ENCODE peak calls at places on chromosomes 1 and 21, in seven cellular contexts. K is brain microvascular endothelial cell, H is kidney epithelial cell, X is OCI-LY7, V is sigmoid colon, R is stomach, A is pancreas. C is an unnamed sample. For H3K36me3, the result is how much of the 10 kb centered on the place peaks cover.

GRCh38 chr1:227939791-227940771 is 7.7 kb downstream of the WNT9A start:
- DNase-seq in X (no peak), A (no peak), K (no peak), H (no peak), R (peak), V (peak), C (no peak)

GRCh38 chr1:204520834-204521709 is 4.9 kb downstream of the MDM4 start:
- DNase-seq in A (no peak), R (no peak), X (peak), V (no peak), K (peak), H (peak), C (peak)

GRCh38 chr1:206604861-206605260 is 7.4 kb downstream of the EIF2D start:
- DNase-seq in X (no peak), K (no peak), H (no peak), A (no peak), R (no peak), V (no peak), C (no peak)

GRCh38 chr1:3330771-3331245 is 123.7 kb upstream of the ARHGEF16 start:
- DNase-seq in K (no peak), R (peak), X (no peak), V (no peak), H (no peak), A (no peak), C (no peak)

GRCh38 chr1:66283583-66284041 is 250.3 kb upstream of the SGIP1 start:
- DNase-seq in A (no peak), K (no peak), X (no peak), H (peak), R (no peak), V (no peak), C (peak)

GRCh38 chr1:152444045-152444444 is 30.0 kb upstream of the CRNN start:
- DNase-seq in A (peak), K (no peak), H (no peak), R (no peak), V (no peak), X (no peak), C (no peak)

GRCh38 chr1:28909198-28909597 is 5.2 kb upstream of the EPB41 start:
- DNase-seq in H (no peak), V (no peak), R (no peak), A (no peak), X (no peak), K (no peak), C (no peak)

GRCh38 chr1:179781962-179782361 is 38.9 kb downstream of the FAM163A start:
- DNase-seq in A (no peak), H (no peak), X (no peak), K (no peak), V (peak), R (peak), C (no peak)

GRCh38 chr1:36965301-36966159 is 68.8 kb downstream of the GRIK3 start:
- DNase-seq in K (no peak), A (no peak), X (no peak), R (no peak), H (no peak), V (no peak), C (no peak)

GRCh38 chr1:225468270-225469020 is 40.6 kb upstream of the LBR start:
- DNase-seq in X (no peak), R (no peak), A (no peak), H (no peak), V (peak), K (no peak), C (no peak)

GRCh38 chr1:211514030-211514754 is 22.2 kb upstream of the RD3 start:
- DNase-seq in V (peak), A (peak), X (peak), H (peak), K (peak), R (peak), C (peak)

GRCh38 chr1:222240536-222241181 is 307.2 kb downstream of the HHIPL2 start:
- DNase-seq in V (no peak), K (peak), X (no peak), R (no peak), H (peak), A (no peak), C (peak)

GRCh38 chr21:46227811-46228344 is 696 bp downstream of the LSS start:
- DNase-seq in R (no peak), H (no peak), V (peak), A (no peak), K (no peak), X (peak), C (peak)

GRCh38 chr1:87394462-87394861 is 65.8 kb downstream of the LMO4 start:
- DNase-seq in V (no peak), K (no peak), R (no peak), H (no peak), A (no peak), X (no peak), C (no peak)

GRCh38 chr1:236619398-236619797 is 15.1 kb upstream of the HEATR1 start:
- DNase-seq in R (no peak), K (no peak), A (no peak), V (no peak), X (no peak), H (no peak), C (no peak)

GRCh38 chr1:85464497-85465098 is 361 bp downstream of the DDAH1 start:
- DNase-seq in X (no peak), V (peak), R (peak), K (peak), A (peak), H (no peak), C (no peak)

GRCh38 chr1:213987876-213988638 is at the start of gene PROX1:
- DNase-seq in K (peak), R (peak), A (peak), X (no peak), H (peak), V (peak), C (peak)

GRCh38 chr1:36177589-36178463 is 21.9 kb downstream of the MAP7D1 start:
- DNase-seq in X (no peak), V (no peak), R (no peak), K (no peak), H (no peak), A (no peak), C (no peak)

GRCh38 chr21:44285547-44285992 is at the start of gene AIRE:
- DNase-seq in R (no peak), A (no peak), K (peak), V (no peak), X (no peak), H (no peak), C (no peak)

GRCh38 chr1:53308512-53308911 is 19.4 kb downstream of the LRP8 start:
- DNase-seq in R (no peak), V (no peak), K (no peak), H (no peak), A (no peak), X (no peak), C (no peak)

GRCh38 chr1:100396651-100397050 is 44.3 kb downstream of the CDC14A start:
- DNase-seq in A (no peak), V (no peak), X (no peak), K (no peak), H (no peak), R (no peak), C (no peak)

GRCh38 chr1:216464489-216464888 is 41.2 kb upstream of the USH2A start:
- DNase-seq in H (peak), A (no peak), K (peak), V (no peak), R (no peak), X (no peak), C (peak)

GRCh38 chr21:29372063-29372802 is 73.5 kb downstream of the BACH1 start:
- DNase-seq in X (peak), A (peak), K (peak), R (peak), V (peak), H (no peak), C (peak)

GRCh38 chr1:24392604-24392946 is 21.0 kb downstream of the STPG1 start:
- DNase-seq in A (no peak), K (no peak), X (no peak), R (no peak), H (no peak), V (no peak), C (no peak)

GRCh38 chr1:17189632-17190525 is 15.0 kb upstream of the PADI1 start:
- DNase-seq in V (peak), H (peak), R (peak), A (no peak), X (no peak), K (peak), C (peak)

GRCh38 chr1:156860639-156861423 is at the start of gene NTRK1:
- DNase-seq in R (peak), K (no peak), V (no peak), H (no peak), A (peak), X (peak), C (no peak)

GRCh38 chr21:39077816-39078215 is 105.4 kb downstream of the PSMG1 start:
- DNase-seq in X (no peak), H (no peak), R (no peak), K (no peak), A (no peak), V (no peak), C (no peak)

GRCh38 chr1:193102662-193103061 is 2.6 kb downstream of the GLRX2 start:
- DNase-seq in X (no peak), R (no peak), H (no peak), A (no peak), K (no peak), V (no peak), C (no peak)

GRCh38 chr1:198628064-198628455 is 10.8 kb upstream of the PTPRC start:
- DNase-seq in K (no peak), X (no peak), H (no peak), A (no peak), V (no peak), R (no peak), C (no peak)

GRCh38 chr1:29974345-29974744 is 738.0 kb downstream of the PTPRU start:
- DNase-seq in K (peak), X (no peak), R (no peak), H (peak), V (no peak), A (no peak), C (peak)

GRCh38 chr1:210213335-210213734 is 19.3 kb upstream of the SERTAD4 start:
- DNase-seq in X (no peak), H (no peak), A (no peak), R (no peak), K (no peak), V (no peak), C (no peak)

GRCh38 chr1:244271909-244272308 is 179.8 kb downstream of the ADSS2 start:
- DNase-seq in H (no peak), V (no peak), R (no peak), K (no peak), A (no peak), X (no peak), C (no peak)

GRCh38 chr1:109719337-109719837 is 7.3 kb downstream of the GSTM5 start:
- DNase-seq in V (no peak), H (no peak), A (no peak), R (no peak), K (peak), X (no peak), C (peak)

GRCh38 chr1:174982971-174983689 is 16.6 kb upstream of the CACYBP start:
- DNase-seq in K (peak), V (no peak), X (peak), H (no peak), A (no peak), R (no peak), C (peak)

GRCh38 chr1:169696273-169697100 is 14.9 kb downstream of the SELL start:
- DNase-seq in K (no peak), A (no peak), V (no peak), R (no peak), H (no peak), X (no peak), C (peak)

GRCh38 chr1:109158433-109158832 is 44.5 kb downstream of the ELAPOR1 start:
- DNase-seq in H (no peak), V (no peak), X (no peak), R (no peak), A (no peak), K (no peak), C (no peak)

GRCh38 chr1:51566260-51566659 is 47.2 kb upstream of the EPS15 start:
- DNase-seq in H (no peak), K (no peak), A (no peak), V (no peak), R (no peak), X (no peak), C (no peak)
- TF ChIP-seq CTCF in H (no peak), K (no peak), A (no peak), V (no peak), R (no peak), X (peak), C (no peak)

GRCh38 chr1:160519542-160520435 is 3.3 kb downstream of the SLAMF6 start:
- DNase-seq in V (no peak), R (no peak), A (no peak), X (peak), K (no peak), H (no peak), C (peak)
- H3K4me3 ChIP-seq in V (no peak), R (no peak), A (no peak), X (peak), K (no peak), H (no peak), C (no peak)

GRCh38 chr1:11725616-11726015 is 10.3 kb upstream of the AGTRAP start:
- DNase-seq in K (no peak), A (no peak), R (no peak), V (no peak), H (no peak), X (no peak), C (no peak)
- H3K36me3 ChIP-seq in K (under half), A (under half), R (under half), V (under half), H (under half), X (under half), C (under half)

DNA sequence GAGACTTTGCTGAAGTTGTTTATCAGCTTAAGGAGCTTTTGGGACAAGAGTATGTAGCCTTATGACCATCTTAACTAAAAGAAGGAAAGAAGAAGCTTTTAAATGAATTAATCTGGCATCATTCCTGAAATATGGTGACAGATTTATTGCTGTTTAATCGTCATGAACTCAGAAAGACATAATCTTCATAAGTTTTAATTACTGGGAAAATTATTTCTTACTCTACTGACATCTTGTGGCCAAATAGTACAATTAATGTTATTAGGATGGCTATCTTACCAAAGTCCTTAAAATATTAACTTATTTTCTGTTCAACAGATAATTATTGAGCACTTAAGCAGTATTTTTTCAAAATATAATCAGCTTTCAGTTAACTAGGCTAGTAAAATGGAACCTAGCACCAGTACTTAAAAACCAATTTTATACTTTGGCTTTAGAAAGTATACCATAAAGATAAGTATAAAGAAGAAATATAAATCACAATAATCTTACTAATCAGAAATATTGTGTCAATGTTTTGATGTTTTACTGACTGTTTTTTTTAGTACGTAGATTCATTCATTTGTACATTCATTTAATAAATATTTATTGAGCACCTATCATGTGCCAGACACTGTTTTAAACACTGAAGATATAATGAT is 34.7 kb upstream of the GPR25 start:
- DNase-seq in A (no peak), X (peak), H (no peak), K (no peak), V (no peak), R (no peak), C (peak)
- TF ChIP-seq CTCF in A (peak), X (peak), H (peak), K (no peak), V (no peak), R (no peak), C (no peak)

GRCh38 chr1:168387781-168388760 is 107.4 kb downstream of the TBX19 start:
- DNase-seq in X (no peak), H (no peak), A (no peak), V (no peak), R (no peak), K (no peak), C (no peak)

GRCh38 chr1:168391759-168392681 is 111.3 kb downstream of the TBX19 start:
- DNase-seq in H (no peak), K (no peak), V (peak), A (peak), R (peak), X (no peak), C (peak)

GRCh38 chr1:168386492-168386891 is 105.8 kb downstream of the TBX19 start:
- DNase-seq in V (no peak), K (no peak), H (no peak), X (no peak), A (no peak), R (no peak), C (no peak)

GRCh38 chr1:168390261-168390660 is 109.6 kb downstream of the TBX19 start:
- DNase-seq in K (no peak), A (no peak), V (no peak), X (no peak), R (no peak), H (no peak), C (peak)

GRCh38 chr1:168386949-168387586 is 106.4 kb downstream of the TBX19 start:
- DNase-seq in V (peak), K (no peak), H (peak), X (no peak), A (peak), R (peak), C (peak)
- H3K4me3 ChIP-seq in V (no peak), K (no peak), H (peak), X (no peak), A (no peak), R (no peak), C (no peak)